ENCODE peak calls at places on chromosomes 3 and 15, in seven cellular contexts. A, D, S, N, Y, T and F are unnamed samples. For H3K36me3, the result is how much of the 10 kb centered on the place peaks cover.

GRCh38 chr3:65052101-65052500 is 364.3 kb upstream of the ADAMTS9 start:
- DNase-seq in N (no peak), S (peak), Y (no peak), D (no peak), T (no peak), A (no peak), F (no peak)

GRCh38 chr3:33717616-33717865 is 513 bp downstream of the CLASP2 start:
- DNase-seq in S (no peak), A (peak), Y (no peak), N (peak), T (peak), D (peak), F (no peak)

GRCh38 chr3:181210275-181210674 is 220.7 kb upstream of the DNAJC19 start:
- DNase-seq in T (no peak), Y (peak), D (peak), N (no peak), A (no peak), S (peak), F (no peak)

GRCh38 chr3:185715091-185715490 is 109.8 kb downstream of the IGF2BP2 start:
- DNase-seq in A (no peak), D (no peak), T (no peak), Y (peak), N (no peak), S (peak), F (no peak)

GRCh38 chr15:57591822-57592367 is at the start of gene MYZAP:
- DNase-seq in D (no peak), Y (peak), T (peak), A (no peak), N (peak), S (peak), F (no peak)

GRCh38 chr3:120214161-120214560 is 70.9 kb downstream of the GPR156 start:
- DNase-seq in D (no peak), A (no peak), S (peak), N (no peak), Y (no peak), T (no peak), F (no peak)

GRCh38 chr3:113264249-113264648 is 52.9 kb downstream of the BOC start:
- DNase-seq in S (no peak), A (no peak), N (no peak), T (no peak), D (no peak), Y (peak), F (no peak)

GRCh38 chr15:60809375-60809774 is 330.4 kb upstream of the ICE2 start:
- DNase-seq in S (no peak), Y (no peak), D (no peak), T (no peak), N (no peak), A (no peak), F (no peak)

GRCh38 chr3:32262201-32262600 is 23.7 kb downstream of the CMTM8 start:
- DNase-seq in S (no peak), T (no peak), Y (no peak), D (no peak), N (no peak), A (no peak), F (no peak)

GRCh38 chr3:61822588-61822987 is 261.2 kb downstream of the PTPRG start:
- DNase-seq in N (no peak), D (no peak), S (no peak), A (no peak), Y (no peak), T (no peak), F (no peak)

GRCh38 chr3:119294402-119294888 is 262 bp downstream of the ARHGAP31 start:
- DNase-seq in A (peak), S (no peak), N (peak), D (no peak), T (peak), Y (no peak), F (peak)

GRCh38 chr3:72738752-72739520 is 109.3 kb downstream of the SHQ1 start:
- DNase-seq in A (peak), D (no peak), S (peak), N (no peak), T (peak), Y (peak), F (peak)

GRCh38 chr15:65264877-65265430 is 21.7 kb downstream of the PARP16 start:
- DNase-seq in T (no peak), Y (no peak), S (no peak), N (no peak), A (no peak), D (no peak), F (no peak)

GRCh38 chr3:7667774-7668173 is 806.9 kb downstream of the GRM7 start:
- DNase-seq in T (no peak), S (no peak), Y (no peak), D (no peak), N (no peak), A (no peak), F (no peak)

GRCh38 chr3:46540550-46540949 is 25.6 kb downstream of the LRRC2 start:
- DNase-seq in N (no peak), S (no peak), T (no peak), Y (no peak), D (no peak), A (peak), F (no peak)

GRCh38 chr3:35671483-35671882 is 32.2 kb downstream of the ARPP21 start:
- DNase-seq in A (no peak), D (no peak), Y (no peak), T (no peak), N (no peak), S (no peak), F (no peak)

GRCh38 chr3:185940951-185941350 is 3.1 kb upstream of the TRA2B start:
- DNase-seq in Y (no peak), N (no peak), S (no peak), T (no peak), A (no peak), D (no peak), F (no peak)

GRCh38 chr3:149576071-149576564 is 81.7 kb downstream of the WWTR1 start:
- DNase-seq in T (no peak), S (peak), N (peak), A (no peak), Y (no peak), D (peak), F (no peak)

GRCh38 chr3:32706348-32707025 is 21.5 kb downstream of the CNOT10 start:
- DNase-seq in N (no peak), D (no peak), S (peak), A (no peak), Y (no peak), T (no peak), F (no peak)

GRCh38 chr15:41536866-41537265 is 7.2 kb downstream of the RPAP1 start:
- DNase-seq in Y (no peak), T (no peak), D (no peak), N (no peak), A (no peak), S (no peak), F (no peak)

GRCh38 chr3:162391301-162391700 is 894.7 kb downstream of the OTOL1 start:
- DNase-seq in S (peak), N (no peak), A (no peak), T (no peak), Y (no peak), D (peak), F (no peak)

GRCh38 chr3:82058809-82059208 is 297.4 kb upstream of the GBE1 start:
- DNase-seq in D (no peak), Y (no peak), A (no peak), T (no peak), N (no peak), S (no peak), F (no peak)

GRCh38 chr3:69353088-69353478 is 32.8 kb downstream of the FRMD4B start:
- DNase-seq in T (no peak), D (no peak), S (no peak), Y (no peak), A (no peak), N (no peak), F (no peak)
- H3K27ac ChIP-seq in T (no peak), D (no peak), S (no peak), Y (no peak), A (peak), N (peak), F (no peak)

DNA sequence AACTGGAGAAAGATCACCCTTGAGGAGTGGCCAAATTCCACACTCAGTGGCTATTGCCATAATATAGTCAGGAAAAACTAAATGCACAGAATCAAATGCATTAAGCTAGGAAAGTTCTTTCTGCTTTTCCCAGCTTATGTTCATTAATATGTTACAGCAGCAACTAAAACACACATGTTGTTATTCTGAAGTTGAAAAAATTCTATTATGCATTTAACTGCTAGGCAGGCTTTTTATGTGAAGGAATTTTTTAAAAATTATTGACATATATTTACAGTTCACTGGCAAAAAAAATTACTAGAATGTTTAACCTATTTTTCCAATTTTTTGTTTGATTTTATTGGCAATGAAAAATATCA is 135.2 kb upstream of the IL12A start:
- DNase-seq in D (no peak), Y (no peak), T (no peak), S (no peak), N (no peak), A (no peak), F (no peak)
- H3K4me3 ChIP-seq in D (no peak), Y (no peak), T (no peak), S (peak), N (peak), A (no peak), F (no peak)

DNA sequence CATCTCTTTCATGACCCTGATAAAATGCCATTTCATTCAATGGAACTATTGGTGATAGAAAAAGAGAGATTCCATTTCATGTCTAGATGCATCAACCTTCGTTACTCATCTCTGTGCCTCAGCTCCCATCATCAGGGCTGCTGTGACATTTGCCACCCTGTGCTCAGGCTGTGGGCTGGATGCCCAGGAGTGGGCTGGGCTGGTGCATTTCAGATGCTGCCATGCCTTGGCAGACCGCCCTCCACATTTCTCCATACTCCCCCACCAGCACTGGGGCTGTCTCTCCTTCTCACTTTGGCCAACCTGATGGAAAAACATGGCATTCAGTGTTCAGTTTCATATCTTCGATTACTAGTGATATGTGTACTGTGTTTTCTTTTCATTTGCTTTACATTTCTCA is 59.1 kb downstream of the DNASE1L3 start:
- DNase-seq in D (no peak), Y (no peak), N (peak), A (no peak), S (no peak), T (no peak), F (no peak)
- H3K36me3 ChIP-seq in D (half or more), Y (under half), N (under half), A (half or more), S (under half), T (under half), F (under half)

GRCh38 chr3:156400735-156401134 is 154.2 kb downstream of the SSR3 start:
- DNase-seq in N (no peak), A (no peak), D (no peak), Y (no peak), T (no peak), S (no peak), F (no peak)
- H3K27ac ChIP-seq in N (no peak), A (no peak), D (no peak), Y (no peak), T (no peak), S (no peak), F (no peak)

DNA sequence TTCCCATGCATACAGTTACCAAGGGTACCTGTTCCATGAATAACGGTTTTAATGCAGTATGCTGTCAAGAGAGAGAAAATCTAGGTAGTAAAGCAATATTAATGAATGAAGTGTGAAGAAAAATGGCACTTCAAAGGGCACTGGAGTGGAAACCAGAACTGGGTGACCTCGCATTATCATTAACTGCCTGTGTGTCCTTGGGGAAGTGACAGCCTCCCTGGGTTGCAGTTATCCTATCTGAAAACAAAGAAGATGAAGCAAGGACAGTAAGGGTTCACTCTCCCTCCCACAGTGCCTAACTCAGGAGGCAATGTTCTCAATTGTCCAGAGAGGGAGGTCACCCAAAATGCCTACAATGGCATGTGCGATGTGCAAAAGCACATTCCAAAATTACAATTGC is 15.1 kb downstream of the MTHFS start:
- DNase-seq in Y (no peak), A (no peak), D (no peak), N (no peak), S (no peak), T (no peak), F (no peak)
- H3K4me3 ChIP-seq in Y (no peak), A (no peak), D (no peak), N (no peak), S (no peak), T (no peak), F (no peak)

GRCh38 chr3:27387625-27388024 is 18.4 kb upstream of the NEK10 start:
- DNase-seq in D (no peak), S (peak), Y (no peak), N (no peak), A (no peak), T (no peak), F (no peak)
- H3K36me3 ChIP-seq in D (under half), S (under half), Y (under half), N (under half), A (half or more), T (under half), F (under half)